ENCODE peak calls at places on chromosomes 1 and 21, in nine cellular contexts. P, O, X, C, K, Z, L, B and Q are unnamed samples.

GRCh38 chr1:3290915-3291314 is 163.6 kb upstream of the ARHGEF16 start:
- DNase-seq in Z (no peak), X (no peak), K (no peak), L (no peak), C (no peak), P (no peak), B (no peak), O (no peak), Q (no peak)

GRCh38 chr21:41011968-41012367 is 156.0 kb upstream of the BACE2 start:
- DNase-seq in Z (no peak), B (no peak), X (no peak), L (no peak), O (peak; percentile 57), K (no peak), P (no peak), C (no peak), Q (no peak)

GRCh38 chr21:31446206-31446900 is 102.3 kb upstream of the TIAM1 start:
- DNase-seq in L (no peak), O (no peak), C (peak; percentile 44), Z (no peak), K (no peak), P (no peak), B (no peak), X (no peak), Q (no peak)

GRCh38 chr1:214446772-214447556 is 104.4 kb downstream of the PTPN14 start:
- DNase-seq in L (peak; percentile 93), P (no peak), K (peak; percentile 11), C (no peak), X (no peak), B (peak; percentile 34), O (no peak), Z (peak; percentile 85), Q (peak; percentile 98)

GRCh38 chr1:38327559-38327973 is 281.0 kb upstream of the POU3F1 start:
- DNase-seq in B (no peak), C (no peak), X (peak; percentile 91), Z (no peak), K (no peak), O (no peak), L (no peak), P (no peak), Q (no peak)

GRCh38 chr1:244735404-244735803 is 82.5 kb downstream of the DESI2 start:
- DNase-seq in C (no peak), Z (no peak), K (no peak), P (no peak), B (peak; percentile 30), X (no peak), L (no peak), O (no peak), Q (no peak)

GRCh38 chr1:167934407-167935251 is 1.9 kb upstream of the DCAF6 start:
- DNase-seq in K (no peak), C (no peak), B (no peak), P (no peak), Z (no peak), X (no peak), L (no peak), O (no peak), Q (no peak)

GRCh38 chr1:220767312-220768126 is 19.2 kb upstream of the MTARC1 start:
- DNase-seq in C (no peak), K (no peak), Z (peak; percentile 78), B (no peak), P (no peak), O (no peak), X (no peak), L (no peak), Q (no peak)

GRCh38 chr21:42687796-42688195 is 34.4 kb downstream of the PDE9A start:
- DNase-seq in Z (no peak), X (no peak), L (no peak), C (no peak), O (peak; percentile 35), K (no peak), B (no peak), P (no peak), Q (no peak)

GRCh38 chr21:42685954-42686500 is 32.6 kb downstream of the PDE9A start:
- DNase-seq in L (no peak), B (no peak), Z (no peak), O (peak; percentile 27), X (no peak), C (no peak), P (no peak), K (no peak), Q (no peak)

GRCh38 chr21:42690586-42690985 is 37.2 kb downstream of the PDE9A start:
- DNase-seq in O (no peak), K (no peak), B (no peak), Z (no peak), L (no peak), P (no peak), X (no peak), C (no peak), Q (no peak)

GRCh38 chr21:42688226-42688840 is 34.9 kb downstream of the PDE9A start:
- DNase-seq in B (no peak), O (no peak), K (no peak), Z (no peak), X (no peak), L (no peak), C (no peak), P (no peak), Q (no peak)

DNA sequence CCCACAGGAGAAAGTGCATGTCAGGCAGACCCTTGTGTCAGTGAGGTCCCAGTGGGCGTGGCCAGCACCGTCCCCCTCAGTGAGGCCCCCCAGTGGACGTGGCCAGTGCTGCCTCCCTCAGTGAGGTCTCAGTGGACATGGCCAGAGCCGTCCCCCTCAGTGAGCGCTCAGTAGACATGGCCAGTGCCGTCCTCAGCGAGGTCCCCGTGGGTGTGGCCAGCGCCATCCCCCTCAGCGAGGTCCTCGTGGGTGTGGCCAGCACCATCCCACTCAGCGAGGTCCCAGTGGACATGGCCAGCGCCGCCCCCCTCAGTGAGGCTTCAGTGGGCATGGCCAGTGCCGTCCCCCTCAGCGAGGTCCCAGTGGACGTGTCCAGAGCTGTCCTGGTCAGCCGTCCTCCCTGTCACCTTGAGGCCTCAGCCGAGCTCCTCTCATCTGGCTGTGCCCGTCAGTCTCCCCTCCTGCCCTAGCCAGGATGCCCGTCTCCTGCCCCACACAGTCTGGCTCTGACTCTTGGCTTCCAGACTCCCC is 35.5 kb downstream of the PDE9A start:
- DNase-seq in Z (no peak), K (no peak), P (no peak), O (no peak), B (no peak), L (no peak), C (no peak), X (no peak), Q (no peak)
- TF ChIP-seq CTCF in Z (peak; percentile 52), K (no peak), P (no peak), O (no peak), B (no peak), L (peak; percentile 21), C (no peak), X (no peak), Q (no peak)

GRCh38 chr1:51217101-51217500 is 19.0 kb upstream of the RNF11 start:
- DNase-seq in P (no peak), L (no peak), C (no peak), Z (peak; percentile 35), X (no peak), K (no peak), B (no peak), O (no peak), Q (no peak)

GRCh38 chr1:51218570-51218969 is 17.5 kb upstream of the RNF11 start:
- DNase-seq in B (no peak), P (no peak), X (no peak), K (no peak), Z (no peak), L (no peak), O (no peak), C (no peak), Q (no peak)

GRCh38 chr1:51215169-51215568 is 20.9 kb upstream of the RNF11 start:
- DNase-seq in B (no peak), X (no peak), P (no peak), C (no peak), L (no peak), O (no peak), Z (no peak), K (no peak), Q (no peak)

GRCh38 chr1:51216631-51217030 is 19.4 kb upstream of the RNF11 start:
- DNase-seq in O (no peak), C (no peak), X (no peak), Z (no peak), L (no peak), K (no peak), B (no peak), P (no peak), Q (no peak)

DNA sequence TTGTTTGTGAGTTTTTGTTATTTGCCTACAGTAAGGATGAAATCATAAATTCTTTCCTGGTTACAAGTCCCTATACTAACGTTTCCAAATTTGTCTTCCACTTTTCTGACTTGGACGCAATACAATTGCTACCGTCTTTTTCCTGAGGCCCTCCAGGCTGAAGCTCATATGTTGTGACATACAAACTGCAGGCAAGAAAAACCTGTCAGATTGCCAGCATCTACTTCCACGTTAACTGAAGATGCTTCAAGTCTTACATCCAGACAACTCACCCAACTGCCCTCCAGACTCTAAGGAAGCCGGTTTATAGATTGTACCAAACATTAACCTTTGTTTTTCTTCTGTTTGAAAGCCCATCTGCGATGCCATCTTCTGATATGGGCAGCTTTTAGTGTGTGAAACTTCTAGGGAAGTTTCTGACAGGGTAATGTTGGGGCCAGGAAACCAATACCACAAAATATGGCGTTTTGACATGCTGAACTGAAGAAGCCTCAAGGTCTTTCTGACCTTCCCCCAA is 21.4 kb upstream of the RNF11 start:
- DNase-seq in L (no peak), C (no peak), X (no peak), K (no peak), B (peak; percentile 49), P (no peak), Z (no peak), O (no peak), Q (no peak)
- H3K4me3 ChIP-seq in L (no peak overlapping the region), C (no peak overlapping the region), X (no peak overlapping the region), K (no peak overlapping the region), B (no peak overlapping the region), P (no peak overlapping the region), Z (no peak overlapping the region), O (no peak overlapping the region), Q (no peak overlapping the region)

GRCh38 chr1:13970631-13971247 is 270.8 kb downstream of the PRDM2 start:
- DNase-seq in L (no peak), C (no peak), O (no peak), K (no peak), B (no peak), Z (no peak), P (no peak), X (no peak), Q (no peak)

GRCh38 chr1:13967707-13968106 is 267.7 kb downstream of the PRDM2 start:
- DNase-seq in L (no peak), X (no peak), Z (no peak), B (no peak), K (no peak), P (no peak), C (no peak), O (no peak), Q (no peak)

GRCh38 chr1:13968361-13968760 is 268.4 kb downstream of the PRDM2 start:
- DNase-seq in O (no peak), L (no peak), B (no peak), C (no peak), X (no peak), K (no peak), P (no peak), Z (no peak), Q (no peak)

GRCh38 chr1:13964768-13965167 is 264.8 kb downstream of the PRDM2 start:
- DNase-seq in O (no peak), Z (no peak), X (no peak), P (no peak), K (no peak), L (no peak), C (no peak), B (no peak), Q (no peak)

GRCh38 chr1:13965770-13966398 is 265.9 kb downstream of the PRDM2 start:
- DNase-seq in X (no peak), B (peak; percentile 36), Z (peak; percentile 23), K (peak; percentile 41), L (peak; percentile 43), P (no peak), C (no peak), O (peak; percentile 62), Q (peak; percentile 73)
- TF ChIP-seq CTCF in X (peak; percentile 56), B (peak; percentile 46), Z (peak; percentile 71), K (peak; percentile 38), L (peak; percentile 42), P (peak; percentile 15), C (no peak), O (peak; percentile 14), Q (peak; percentile 73)

DNA sequence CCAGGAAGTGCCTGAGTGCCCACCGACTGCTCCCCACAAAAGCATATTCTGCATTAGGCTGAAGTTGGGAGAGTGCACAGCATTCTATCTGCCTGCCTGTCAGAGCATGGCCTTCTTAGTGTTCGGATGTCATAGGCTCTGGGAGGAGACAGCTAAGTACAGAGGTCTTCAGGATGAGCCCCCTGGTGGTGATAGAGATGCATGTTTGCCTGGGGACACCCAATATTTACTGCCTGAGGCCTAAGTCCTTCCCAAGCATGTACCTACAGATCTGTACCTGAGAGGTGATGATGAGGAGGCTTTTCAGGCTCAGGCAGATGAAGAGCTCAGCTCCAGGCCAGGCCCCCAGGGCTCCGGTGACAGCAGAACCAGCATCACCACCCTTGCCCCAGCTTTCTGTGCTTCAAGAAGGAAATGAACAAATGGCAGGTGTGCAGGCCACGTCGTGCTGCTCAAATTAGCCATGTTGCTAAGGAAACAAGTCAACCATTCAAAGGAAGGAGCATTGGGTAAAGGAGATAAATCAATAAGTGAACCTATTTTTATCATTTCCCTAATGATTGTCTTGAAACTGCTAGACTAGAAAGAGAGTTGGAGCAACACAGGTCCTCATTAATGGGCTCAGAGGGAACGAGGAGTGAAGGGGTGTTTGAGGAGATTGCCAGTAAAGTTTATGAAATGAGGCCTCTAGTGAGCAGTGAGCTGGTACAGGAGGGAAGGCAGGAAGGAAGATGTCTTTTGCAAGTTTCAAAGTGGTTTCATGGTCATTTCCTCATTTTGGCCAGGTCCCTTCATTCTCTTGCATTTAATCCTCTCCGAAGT is 21.2 kb downstream of the CACNA1E start:
- DNase-seq in C (no peak), K (no peak), L (peak; percentile 62), X (no peak), B (peak; percentile 90), O (no peak), P (no peak), Z (peak; percentile 48), Q (no peak)
- H3K4me3 ChIP-seq in C (no peak overlapping the region), K (no peak overlapping the region), L (no peak overlapping the region), X (no peak overlapping the region), B (peak overlapping the region; percentile 40), O (no peak overlapping the region), P (no peak overlapping the region), Z (no peak overlapping the region), Q (no peak overlapping the region)